ENCODE peak calls at places on chromosome 3, in five cellular contexts. C is HT1080, Z is nephron progenitor cell, A is GM12892, B is activated T-cell treated with anti-CD3 and anti-CD28 coated beads for 24 hours. J is an unnamed sample.
A peak's percentile ranks its signal among the peaks of the same experiment; 100 is the strongest.

GRCh38 chr3:136211547-136211946 is 15.4 kb upstream of the MSL2 start:
- DNase-seq in Z (no peak), C (no peak), A (no peak), B (no peak), J (no peak)

GRCh38 chr3:99856437-99857220 is 39.0 kb downstream of the CMSS1 start:
- DNase-seq in C (no peak), A (no peak), Z (no peak), B (no peak), J (no peak)

GRCh38 chr3:30598663-30599545 is 7.5 kb upstream of the TGFBR2 start:
- DNase-seq in Z (no peak), C (no peak), B (no peak), A (no peak), J (no peak)

GRCh38 chr3:66092175-66092990 is 53.7 kb upstream of the MAGI1 start:
- DNase-seq in A (no peak), C (no peak), B (no peak), Z (no peak), J (peak; percentile 35)

GRCh38 chr3:16406175-16406574 is 107.3 kb downstream of the RFTN1 start:
- DNase-seq in C (no peak), Z (no peak), B (no peak), A (no peak), J (no peak)

GRCh38 chr3:60839242-60839641 is 412.0 kb downstream of the FHIT start:
- DNase-seq in A (no peak), C (no peak), B (no peak), Z (no peak), J (peak; percentile 4)

GRCh38 chr3:46717447-46718231 is at the start of gene PRSS50:
- DNase-seq in C (no peak), A (no peak), B (no peak), Z (no peak), J (no peak)

GRCh38 chr3:148079370-148079769 is 618.3 kb upstream of the AGTR1 start:
- DNase-seq in B (no peak), A (no peak), Z (no peak), C (no peak), J (peak; percentile 5)

GRCh38 chr3:184354121-184354728 is 7.2 kb downstream of the CLCN2 start:
- DNase-seq in C (peak; percentile 61), B (peak; percentile 52), A (peak; percentile 69), Z (peak; percentile 82), J (peak; percentile 43)

GRCh38 chr3:5239602-5240001 is 52.1 kb downstream of the EDEM1 start:
- DNase-seq in C (peak; percentile 52), B (no peak), Z (no peak), A (no peak), J (no peak)

GRCh38 chr3:46025139-46025538 is 2.1 kb downstream of the XCR1 start:
- DNase-seq in B (no peak), A (no peak), Z (no peak), C (no peak), J (no peak)